ENCODE peak calls at places on chromosomes 4 and X, in four cellular contexts. Q is left ventricle myocardium inferior, L is testis, P is adrenal gland. S is an unnamed sample. For H3K27me3, the result is how much of the 10 kb centered on the place peaks cover.

GRCh38 chr4:20895208-20895607 is 194.9 kb downstream of the PACRGL start:
- DNase-seq in Q (no peak), L (no peak), P (no peak), S (no peak)

GRCh38 chr4:181957088-181957487 is 286.1 kb upstream of the TENM3 start:
- DNase-seq in Q (no peak), L (no peak), P (peak), S (peak)

GRCh38 chrX:64975491-64975890 is 759 bp downstream of the ZC4H2 start:
- DNase-seq in Q (peak), L (peak), P (peak), S (peak)

GRCh38 chr4:151426513-151426912 is 17.5 kb downstream of the FHIP1A start:
- DNase-seq in Q (no peak), L (no peak), P (no peak), S (no peak)

GRCh38 chrX:80556148-80556547 is 135.9 kb downstream of the TENT5D start:
- DNase-seq in Q (no peak), L (no peak), P (no peak), S (no peak)

GRCh38 chr4:168647976-168648375 is 151.1 kb downstream of the PALLD start:
- DNase-seq in Q (no peak), L (no peak), P (no peak), S (no peak)

GRCh38 chr4:124940387-124940786 is 227.9 kb upstream of the ANKRD50 start:
- DNase-seq in Q (no peak), L (no peak), P (no peak), S (no peak)

GRCh38 chr4:128338634-128339355 is 51.2 kb upstream of the PGRMC2 start:
- DNase-seq in Q (no peak), L (no peak), P (no peak), S (no peak)

GRCh38 chrX:140274761-140275525 is 229.9 kb downstream of the SOX3 start:
- DNase-seq in Q (no peak), L (no peak), P (no peak), S (no peak)

GRCh38 chrX:40010550-40011364 is 87.0 kb downstream of the BCOR start:
- DNase-seq in Q (no peak), L (no peak), P (no peak), S (no peak)

GRCh38 chrX:46333550-46333949 is 211.7 kb downstream of the ZNF674 start:
- DNase-seq in Q (no peak), L (peak), P (no peak), S (no peak)

GRCh38 chr4:88963817-88964216 is 93.2 kb downstream of the FAM13A start:
- DNase-seq in Q (no peak), L (no peak), P (no peak), S (no peak)

GRCh38 chr4:39464886-39465501 is 6.1 kb downstream of the LIAS start:
- DNase-seq in Q (no peak), L (no peak), P (no peak), S (no peak)

DNA sequence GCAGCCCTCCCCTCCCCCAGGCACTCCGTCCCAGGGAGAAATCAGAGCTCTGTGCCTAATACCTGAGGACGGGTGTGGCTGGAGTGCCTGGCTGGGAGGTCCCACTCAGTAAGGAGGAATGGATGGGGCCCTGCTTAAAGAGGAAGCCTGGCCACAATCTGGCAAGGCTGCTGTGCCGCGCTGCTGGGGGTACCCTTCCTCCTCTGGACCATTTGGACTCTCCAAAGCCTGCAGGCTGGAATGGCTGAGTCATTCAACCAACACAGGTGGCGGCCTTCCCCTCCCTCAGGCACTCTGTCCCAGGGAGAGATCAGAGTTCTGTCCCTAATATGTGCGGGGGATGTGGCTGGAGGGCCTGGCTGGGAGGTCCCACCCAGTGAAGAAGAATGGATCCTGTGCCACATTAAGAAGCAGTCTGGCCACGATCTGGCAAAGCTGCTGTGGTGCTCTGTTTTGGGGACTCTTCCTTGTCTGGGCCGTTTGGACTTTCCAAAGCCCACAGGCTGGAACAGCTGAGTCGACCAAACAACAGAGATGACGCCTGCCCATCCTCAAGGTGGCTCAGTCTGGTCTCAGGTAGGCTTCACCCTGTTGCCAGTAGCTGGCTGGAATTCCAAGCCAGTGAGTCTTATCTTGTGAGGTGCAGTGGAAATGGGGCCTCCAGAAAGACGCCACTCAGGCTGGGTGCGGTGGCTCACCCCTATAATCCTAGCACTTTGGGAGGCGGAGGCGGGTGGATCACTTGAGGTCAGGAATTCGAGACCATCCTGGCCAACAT is 127.3 kb upstream of the HUWE1 start:
- DNase-seq in Q (no peak), L (no peak), P (no peak), S (no peak)
- H3K27me3 ChIP-seq in Q (under half), L (under half), P (under half), S (under half)

GRCh38 chr4:183858011-183858615 is 47.0 kb upstream of the STOX2 start:
- DNase-seq in Q (no peak), L (no peak), P (no peak), S (no peak)
- H3K27me3 ChIP-seq in Q (under half), L (under half), P (under half), S (under half)

GRCh38 chrX:19212037-19212436 is 89.8 kb upstream of the ADGRG2 start:
- DNase-seq in Q (no peak), L (no peak), P (no peak), S (no peak)
- H3K27me3 ChIP-seq in Q (under half), L (under half), P (under half), S (under half)

GRCh38 chr4:90127223-90127705 is at the start of gene CCSER1:
- DNase-seq in Q (peak), L (peak), P (peak), S (peak)
- H3K27me3 ChIP-seq in Q (under half), L (under half), P (under half), S (under half)